ENCODE peak calls at places on chromosome 10, in seven cellular contexts. One of them, this sample, is unnamed.
A peak's percentile ranks its signal among the peaks of the same experiment; 100 is the strongest.

GRCh38 chr10:77836299-77836820 is 90.2 kb downstream of the DLG5 start:
- DNase-seq in A549: peak; percentile 29
- DNase-seq in GM12878: peak; percentile 66
- DNase-seq in HepG2: no peak
- DNase-seq in SK-N-SH: no peak
- DNase-seq in GM23338: no peak
- DNase-seq in hepatocyte: no peak
- DNase-seq in this sample: peak; percentile 27

GRCh38 chr10:14433147-14433546 is 102.4 kb upstream of the FRMD4A start:
- DNase-seq in A549: no peak
- DNase-seq in SK-N-SH: no peak
- DNase-seq in HepG2: no peak
- DNase-seq in GM12878: no peak
- DNase-seq in hepatocyte: no peak
- DNase-seq in GM23338: no peak
- DNase-seq in this sample: no peak

GRCh38 chr10:129963076-129963830 is 821 bp downstream of the EBF3 start:
- DNase-seq in A549: no peak
- DNase-seq in GM12878: no peak
- DNase-seq in HepG2: no peak
- DNase-seq in SK-N-SH: peak; percentile 64
- DNase-seq in hepatocyte: peak; percentile 47
- DNase-seq in GM23338: peak; percentile 71
- DNase-seq in this sample: peak; percentile 97

GRCh38 chr10:105837951-105838350 is 1196.9 kb downstream of the SORCS3 start:
- DNase-seq in hepatocyte: peak; percentile 20
- DNase-seq in SK-N-SH: peak; percentile 10
- DNase-seq in GM23338: peak; percentile 25
- DNase-seq in GM12878: peak; percentile 52
- DNase-seq in HepG2: peak; percentile 6
- DNase-seq in A549: no peak
- DNase-seq in this sample: no peak

GRCh38 chr10:8017276-8017675 is 37.2 kb upstream of the GATA3 start:
- DNase-seq in GM12878: no peak
- DNase-seq in hepatocyte: no peak
- DNase-seq in GM23338: peak; percentile 72
- DNase-seq in HepG2: no peak
- DNase-seq in SK-N-SH: no peak
- DNase-seq in A549: no peak
- DNase-seq in this sample: no peak

GRCh38 chr10:76086571-76087260 is 655.3 kb downstream of the LRMDA start:
- DNase-seq in hepatocyte: peak; percentile 71
- DNase-seq in GM23338: peak; percentile 72
- DNase-seq in GM12878: peak; percentile 4
- DNase-seq in A549: peak; percentile 65
- DNase-seq in SK-N-SH: peak; percentile 19
- DNase-seq in HepG2: peak; percentile 60
- DNase-seq in this sample: peak; percentile 68

GRCh38 chr10:88792656-88793055 is 9.9 kb upstream of the LIPM start:
- DNase-seq in hepatocyte: peak; percentile 16
- DNase-seq in A549: no peak
- DNase-seq in HepG2: no peak
- DNase-seq in SK-N-SH: no peak
- DNase-seq in GM12878: peak; percentile 4
- DNase-seq in GM23338: no peak
- DNase-seq in this sample: no peak

GRCh38 chr10:90306187-90306586 is 551.7 kb downstream of the HTR7 start:
- DNase-seq in A549: peak; percentile 57
- DNase-seq in GM12878: no peak
- DNase-seq in hepatocyte: no peak
- DNase-seq in HepG2: no peak
- DNase-seq in SK-N-SH: no peak
- DNase-seq in GM23338: no peak
- DNase-seq in this sample: peak; percentile 70

GRCh38 chr10:90969148-90969547 is 48.3 kb upstream of the ANKRD1 start:
- DNase-seq in A549: no peak
- DNase-seq in GM12878: no peak
- DNase-seq in GM23338: no peak
- DNase-seq in SK-N-SH: no peak
- DNase-seq in hepatocyte: no peak
- DNase-seq in HepG2: no peak
- DNase-seq in this sample: no peak

GRCh38 chr10:14032406-14032998 is 298.2 kb downstream of the FRMD4A start:
- DNase-seq in GM12878: no peak
- DNase-seq in SK-N-SH: peak; percentile 45
- DNase-seq in hepatocyte: peak; percentile 28
- DNase-seq in GM23338: peak; percentile 88
- DNase-seq in A549: no peak
- DNase-seq in HepG2: no peak
- DNase-seq in this sample: no peak

GRCh38 chr10:74194545-74194944 is 43.5 kb downstream of the ADK start:
- DNase-seq in hepatocyte: no peak
- DNase-seq in GM23338: no peak
- DNase-seq in GM12878: no peak
- DNase-seq in HepG2: no peak
- DNase-seq in SK-N-SH: no peak
- DNase-seq in A549: no peak
- DNase-seq in this sample: peak; percentile 85

GRCh38 chr10:43206391-43207235 is 60.3 kb downstream of the RASGEF1A start:
- DNase-seq in GM23338: no peak
- DNase-seq in GM12878: no peak
- DNase-seq in A549: no peak
- DNase-seq in SK-N-SH: peak; percentile 19
- DNase-seq in hepatocyte: no peak
- DNase-seq in HepG2: no peak
- DNase-seq in this sample: peak; percentile 79

GRCh38 chr10:60717852-60718251 is 60.4 kb upstream of the CDK1 start:
- DNase-seq in GM12878: no peak
- DNase-seq in SK-N-SH: no peak
- DNase-seq in A549: peak; percentile 20
- DNase-seq in hepatocyte: no peak
- DNase-seq in GM23338: peak; percentile 49
- DNase-seq in HepG2: no peak
- DNase-seq in this sample: no peak

GRCh38 chr10:639751-640672 is 49.5 kb downstream of the DIP2C start:
- DNase-seq in GM23338: no peak
- DNase-seq in SK-N-SH: no peak
- DNase-seq in GM12878: no peak
- DNase-seq in hepatocyte: no peak
- DNase-seq in A549: no peak
- DNase-seq in HepG2: no peak
- DNase-seq in this sample: peak; percentile 62

GRCh38 chr10:44201656-44202055 is 183.2 kb downstream of the CXCL12 start:
- DNase-seq in HepG2: no peak
- DNase-seq in SK-N-SH: no peak
- DNase-seq in A549: no peak
- DNase-seq in GM23338: no peak
- DNase-seq in GM12878: no peak
- DNase-seq in hepatocyte: no peak
- DNase-seq in this sample: no peak

GRCh38 chr10:70265032-70265689 is 18.6 kb downstream of the NPFFR1 start:
- DNase-seq in HepG2: peak; percentile 61
- DNase-seq in GM12878: no peak
- DNase-seq in GM23338: peak; percentile 91
- DNase-seq in A549: peak; percentile 37
- DNase-seq in hepatocyte: peak; percentile 53
- DNase-seq in SK-N-SH: peak; percentile 39
- DNase-seq in this sample: no peak

GRCh38 chr10:77149001-77149400 is 488.6 kb downstream of the KCNMA1 start:
- DNase-seq in GM12878: no peak
- DNase-seq in HepG2: no peak
- DNase-seq in A549: no peak
- DNase-seq in SK-N-SH: no peak
- DNase-seq in hepatocyte: no peak
- DNase-seq in GM23338: no peak
- DNase-seq in this sample: peak; percentile 5

GRCh38 chr10:121572857-121573540 is 25.2 kb downstream of the FGFR2 start:
- DNase-seq in A549: no peak
- DNase-seq in GM23338: no peak
- DNase-seq in GM12878: no peak
- DNase-seq in hepatocyte: no peak
- DNase-seq in SK-N-SH: no peak
- DNase-seq in HepG2: no peak
- DNase-seq in this sample: no peak

DNA sequence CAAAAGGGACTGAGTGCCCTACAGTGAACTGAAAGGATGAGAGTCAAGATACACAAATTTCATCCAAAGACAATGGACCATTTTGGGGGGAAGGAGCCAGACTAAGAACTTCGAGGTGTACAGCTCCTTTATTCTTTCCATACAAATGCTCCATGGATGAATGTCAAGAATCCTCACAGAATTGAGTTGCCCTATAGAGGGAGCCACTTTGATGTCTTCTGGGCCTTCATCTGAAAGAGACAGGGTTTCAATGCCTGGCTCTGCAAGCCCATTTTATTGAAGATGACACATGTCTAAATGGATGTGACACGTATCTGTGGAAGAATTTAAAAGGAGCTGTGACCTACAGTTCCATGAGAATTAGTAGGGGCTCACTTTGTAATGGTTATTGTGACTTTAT is 32.0 kb upstream of the NRG3 start:
- DNase-seq in SK-N-SH: no peak
- DNase-seq in HepG2: no peak
- DNase-seq in GM12878: no peak
- DNase-seq in A549: peak; percentile 1
- DNase-seq in GM23338: peak; percentile 45
- DNase-seq in hepatocyte: no peak
- DNase-seq in this sample: no peak
- TF ChIP-seq CTCF in SK-N-SH: no peak
- TF ChIP-seq CTCF in HepG2: no peak
- TF ChIP-seq CTCF in GM12878: no peak
- TF ChIP-seq CTCF in A549: no peak
- TF ChIP-seq CTCF in GM23338: peak; percentile 59
- TF ChIP-seq CTCF in hepatocyte: no peak
- TF ChIP-seq CTCF in this sample: no peak

GRCh38 chr10:62049815-62050626 is 148.5 kb downstream of the ARID5B start:
- DNase-seq in GM12878: no peak
- DNase-seq in hepatocyte: no peak
- DNase-seq in HepG2: no peak
- DNase-seq in A549: no peak
- DNase-seq in GM23338: no peak
- DNase-seq in SK-N-SH: no peak
- DNase-seq in this sample: no peak
- H3K4me2 ChIP-seq in GM12878: peak overlapping the region; percentile 99
- H3K4me2 ChIP-seq in hepatocyte: peak overlapping the region; percentile 73
- H3K4me2 ChIP-seq in HepG2: peak overlapping the region; percentile 81
- H3K4me2 ChIP-seq in A549: peak overlapping the region; percentile 86
- H3K4me2 ChIP-seq in GM23338: peak overlapping the region; percentile 65
- H3K4me2 ChIP-seq in SK-N-SH: peak overlapping the region; percentile 84
- H3K4me2 ChIP-seq in this sample: peak overlapping the region; percentile 88

DNA sequence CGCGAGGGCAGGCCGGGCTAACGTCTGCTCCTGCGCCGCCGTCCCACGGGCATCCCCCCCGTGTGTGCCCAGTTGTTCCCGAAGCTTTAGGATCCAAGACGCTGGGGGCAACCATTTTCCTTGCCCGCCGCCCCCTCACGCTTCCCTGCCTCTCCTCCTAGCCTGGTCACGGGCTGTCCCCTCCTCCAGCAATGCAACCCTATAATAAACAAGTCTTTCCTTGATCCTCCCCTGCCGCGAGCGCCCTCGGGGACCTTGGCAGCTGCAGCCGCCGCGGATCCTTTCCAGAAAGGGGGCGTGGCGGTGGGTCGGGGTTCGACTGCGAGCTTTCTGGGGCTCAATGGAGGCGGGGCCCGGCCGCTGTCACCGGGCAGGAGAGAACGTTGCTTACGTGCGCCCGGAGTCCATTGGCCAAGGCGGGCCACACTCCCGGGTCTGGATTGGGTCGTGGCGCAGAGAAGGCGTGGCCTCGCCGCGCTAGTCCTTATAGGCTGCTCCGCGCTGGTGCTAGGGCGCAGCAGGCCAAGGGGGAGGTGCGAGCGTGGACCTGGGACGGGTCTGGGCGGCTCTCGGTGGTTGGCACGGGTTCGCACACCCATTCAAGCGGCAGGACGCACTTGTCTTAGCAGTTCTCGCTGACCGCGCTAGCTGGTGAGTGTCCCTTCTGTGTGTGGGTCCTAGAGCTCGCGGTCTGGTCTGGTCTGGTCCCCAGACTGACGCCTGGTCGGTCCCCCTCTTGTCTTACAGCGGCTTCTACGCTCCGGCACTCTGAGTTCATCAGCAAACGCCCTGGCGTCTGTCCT is at the start of gene DDIT4:
- DNase-seq in hepatocyte: peak; percentile 100
- DNase-seq in A549: peak; percentile 99
- DNase-seq in GM23338: peak; percentile 99
- DNase-seq in GM12878: peak; percentile 97
- DNase-seq in HepG2: peak; percentile 93
- DNase-seq in SK-N-SH: peak; percentile 99
- DNase-seq in this sample: peak; percentile 99
- TF ChIP-seq CTCF in hepatocyte: no peak
- TF ChIP-seq CTCF in A549: no peak
- TF ChIP-seq CTCF in GM23338: no peak
- TF ChIP-seq CTCF in GM12878: no peak
- TF ChIP-seq CTCF in HepG2: no peak
- TF ChIP-seq CTCF in SK-N-SH: no peak
- TF ChIP-seq CTCF in this sample: no peak

DNA sequence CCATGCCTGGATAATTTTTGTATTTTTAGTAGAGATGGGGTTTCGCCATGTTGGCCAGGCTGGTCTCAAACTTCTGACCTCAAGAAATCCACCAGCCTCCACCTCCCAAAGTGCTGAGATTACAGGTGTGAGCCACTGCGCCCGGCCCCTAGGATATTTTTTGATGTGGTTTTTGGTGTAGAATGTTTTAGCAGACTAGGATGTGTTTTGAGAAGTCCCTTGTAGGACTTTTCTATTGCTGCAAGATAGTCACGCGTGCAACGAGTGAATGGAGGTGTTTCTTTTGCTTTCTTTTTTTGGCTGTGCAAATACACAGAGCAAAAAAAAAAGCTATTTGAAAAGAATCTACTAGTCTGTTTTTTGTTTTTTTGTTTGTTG is 29.8 kb upstream of the KLF6 start:
- DNase-seq in SK-N-SH: no peak
- DNase-seq in GM23338: no peak
- DNase-seq in A549: no peak
- DNase-seq in GM12878: no peak
- DNase-seq in HepG2: no peak
- DNase-seq in hepatocyte: no peak
- DNase-seq in this sample: no peak
- H3K4me2 ChIP-seq in SK-N-SH: no peak overlapping the region
- H3K4me2 ChIP-seq in GM23338: no peak overlapping the region
- H3K4me2 ChIP-seq in A549: no peak overlapping the region
- H3K4me2 ChIP-seq in GM12878: no peak overlapping the region
- H3K4me2 ChIP-seq in HepG2: no peak overlapping the region
- H3K4me2 ChIP-seq in hepatocyte: no peak overlapping the region
- H3K4me2 ChIP-seq in this sample: no peak overlapping the region

GRCh38 chr10:132452216-132452650 is 55.2 kb downstream of the PWWP2B start:
- DNase-seq in A549: no peak
- DNase-seq in HepG2: no peak
- DNase-seq in hepatocyte: no peak
- DNase-seq in SK-N-SH: no peak
- DNase-seq in GM23338: no peak
- DNase-seq in GM12878: no peak
- DNase-seq in this sample: peak; percentile 87
- TF ChIP-seq CTCF in A549: peak; percentile 22
- TF ChIP-seq CTCF in HepG2: peak; percentile 63
- TF ChIP-seq CTCF in hepatocyte: peak; percentile 6
- TF ChIP-seq CTCF in SK-N-SH: no peak
- TF ChIP-seq CTCF in GM23338: no peak
- TF ChIP-seq CTCF in GM12878: no peak
- TF ChIP-seq CTCF in this sample: no peak

This sample was measured in osteoblast.